ENCODE peak calls at places on chromosomes 3 and 15, in four cellular contexts. W is GM12878, M is K562, J is H1. Y is an unnamed sample.

GRCh38 chr3:14767245-14767593 is 51.5 kb upstream of the FGD5 start:
- DNase-seq in W (no peak), M (no peak), J (no peak), Y (no peak)

GRCh38 chr3:23455084-23455483 is 252.0 kb downstream of the UBE2E2 start:
- DNase-seq in W (no peak), M (no peak), J (no peak), Y (no peak)

GRCh38 chr3:1444196-1444595 is 351.4 kb downstream of the CNTN6 start:
- DNase-seq in W (no peak), M (no peak), J (no peak), Y (no peak)

GRCh38 chr3:171142985-171143384 is 116.5 kb upstream of the SLC2A2 start:
- DNase-seq in W (no peak), M (no peak), J (no peak), Y (peak; percentile 45)

GRCh38 chr3:72078661-72079368 is 293.9 kb upstream of the PROK2 start:
- DNase-seq in W (peak; percentile 71), M (no peak), J (no peak), Y (no peak)

GRCh38 chr15:62606376-62607164 is 436.0 kb upstream of the TPM1 start:
- DNase-seq in W (no peak), M (no peak), J (no peak), Y (no peak)

GRCh38 chr15:50828610-50829206 is 63.2 kb upstream of the SPPL2A start:
- DNase-seq in W (no peak), M (no peak), J (no peak), Y (peak; percentile 70)

GRCh38 chr3:10740954-10741353 is 75.1 kb upstream of the SLC6A11 start:
- DNase-seq in W (no peak), M (no peak), J (no peak), Y (no peak)

GRCh38 chr15:23629234-23629805 is 18.3 kb downstream of the MAGEL2 start:
- DNase-seq in W (no peak), M (peak; percentile 16), J (no peak), Y (no peak)

DNA sequence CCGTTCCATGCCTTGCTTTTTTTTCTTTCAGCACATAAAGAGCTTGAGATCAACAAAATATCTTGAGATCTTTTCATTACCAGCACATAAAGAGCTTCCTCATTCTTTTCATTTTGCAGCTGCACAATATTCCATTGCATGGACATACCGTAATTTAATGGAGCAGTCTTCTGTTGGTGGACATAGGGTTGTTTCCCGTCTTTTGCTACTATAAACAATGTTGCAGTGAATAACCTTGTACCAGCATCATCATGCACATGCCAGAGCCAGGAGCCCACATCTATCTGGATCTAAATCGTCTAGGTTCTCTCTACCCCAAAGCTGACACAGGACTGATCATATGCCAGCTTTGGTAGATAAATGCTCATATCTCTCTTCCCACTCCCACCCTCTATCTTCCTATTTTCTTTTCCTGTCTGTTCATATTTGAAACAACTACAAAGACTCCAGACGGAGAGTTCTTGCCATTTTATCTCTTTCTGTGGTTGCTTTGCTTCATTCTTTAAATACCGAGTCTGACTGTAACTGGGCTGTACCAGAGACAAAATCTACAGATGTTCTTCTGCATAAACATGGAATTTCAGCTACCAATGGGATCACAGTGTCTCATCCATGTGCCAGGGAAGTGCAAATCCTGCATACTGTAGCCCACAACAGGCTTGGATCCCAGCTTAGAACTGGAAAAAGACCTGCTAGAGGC is 47.1 kb upstream of the AKAP13 start:
- DNase-seq in W (no peak), M (no peak), J (no peak), Y (no peak)
- TF ChIP-seq HDAC6 in W (no peak), M (no peak), J (no peak), Y (no peak)

GRCh38 chr3:15905041-15905440 is 107.3 kb upstream of the ANKRD28 start:
- DNase-seq in W (no peak), M (no peak), J (no peak), Y (no peak)
- TF ChIP-seq HDAC6 in W (no peak), M (no peak), J (no peak), Y (no peak)

GRCh38 chr3:15798533-15799245 is 910 bp upstream of the ANKRD28 start:
- DNase-seq in W (no peak), M (no peak), J (no peak), Y (no peak)

GRCh38 chr3:15797600-15798303 is at the start of gene ANKRD28:
- DNase-seq in W (no peak), M (peak; percentile 33), J (no peak), Y (peak; percentile 58)

GRCh38 chr3:15796331-15796730 is 1.4 kb downstream of the ANKRD28 start:
- DNase-seq in W (no peak), M (no peak), J (no peak), Y (no peak)

GRCh38 chr3:15795563-15796308 is 2.0 kb downstream of the ANKRD28 start:
- DNase-seq in W (no peak), M (no peak), J (no peak), Y (no peak)

GRCh38 chr3:15796771-15797599 is 794 bp downstream of the ANKRD28 start:
- DNase-seq in W (no peak), M (peak; percentile 31), J (no peak), Y (peak; percentile 52)
- TF ChIP-seq HDAC6 in W (no peak), M (no peak), J (no peak), Y (no peak)

DNA sequence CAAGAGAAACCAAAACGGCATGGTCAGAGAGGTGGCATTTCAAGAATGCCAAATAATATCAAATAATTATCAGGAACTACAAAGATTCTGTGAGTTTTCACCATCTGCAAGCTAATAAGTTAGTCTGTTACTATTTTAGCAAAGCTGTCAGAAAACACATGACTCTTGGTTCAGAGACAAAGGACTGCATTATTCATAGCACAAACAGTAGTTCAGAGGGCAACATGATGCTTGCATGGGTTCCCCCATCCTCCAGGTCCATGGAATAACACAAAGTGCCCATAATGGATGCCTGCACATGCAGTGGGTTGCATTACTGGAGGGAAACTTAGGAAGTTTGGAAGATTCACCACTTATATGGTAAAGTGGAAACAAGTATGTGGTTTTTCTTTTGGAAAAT is 228.8 kb upstream of the ALCAM start:
- DNase-seq in W (no peak), M (no peak), J (no peak), Y (no peak)
- TF ChIP-seq HDAC6 in W (no peak), M (no peak), J (no peak), Y (no peak)

GRCh38 chr3:107911337-107912000 is 179.4 kb downstream of the CD47 start:
- DNase-seq in W (no peak), M (no peak), J (no peak), Y (no peak)

GRCh38 chr3:107919239-107919638 is 171.6 kb downstream of the CD47 start:
- DNase-seq in W (no peak), M (no peak), J (no peak), Y (no peak)

GRCh38 chr3:107910713-107911259 is 180.0 kb downstream of the CD47 start:
- DNase-seq in W (peak; percentile 24), M (no peak), J (no peak), Y (no peak)

GRCh38 chr3:107916166-107916565 is 174.7 kb downstream of the CD47 start:
- DNase-seq in W (no peak), M (no peak), J (no peak), Y (no peak)

DNA sequence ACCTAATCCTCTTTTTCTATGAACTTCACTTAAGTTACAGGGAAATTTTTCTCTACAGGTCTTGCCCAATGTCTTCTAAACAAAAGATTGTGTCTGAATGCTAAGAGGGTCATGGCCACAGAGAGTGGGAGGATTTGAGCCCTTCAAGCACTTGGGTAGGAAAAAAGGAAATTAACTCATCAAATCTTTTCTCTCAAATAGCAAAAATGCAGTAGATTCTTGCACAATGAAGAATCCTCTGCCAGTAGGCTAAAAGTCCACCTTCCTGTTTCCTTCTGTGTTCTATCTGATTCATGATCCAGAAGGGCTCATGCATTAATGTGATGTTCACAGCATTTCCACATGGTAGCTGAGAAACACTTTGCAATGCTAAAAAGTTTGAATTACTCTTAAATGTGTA is 177.2 kb downstream of the CD47 start:
- DNase-seq in W (no peak), M (no peak), J (no peak), Y (no peak)
- TF ChIP-seq HDAC6 in W (no peak), M (no peak), J (no peak), Y (no peak)

Y was measured in HepG2.